ENCODE peak calls at places on chromosomes 4 and X, in six cellular contexts. F is stimulated activated CD8-positive, alpha-beta memory T cell treated with anti-CD3 and anti-CD28 coated beads, Interleukin-15, amount 100 ng/mL, for 1 hour; G is right atrium auricular region; Z is activated T-cell treated with anti-CD3 and anti-CD28 coated beads, Interleukin-2, amount 50 U/mL, for 72 hours; S is HT-29; R is left ventricle myocardium inferior. U is an unnamed sample.
A peak's percentile ranks its signal among the peaks of the same experiment; 100 is the strongest.

GRCh38 chrX:42720209-42720608 is 57.8 kb downstream of the PPP1R2C start:
- DNase-seq in S (no peak), G (no peak), R (no peak), Z (no peak), F (no peak), U (no peak)

GRCh38 chr4:125739760-125740159 is 425.0 kb downstream of the FAT4 start:
- DNase-seq in S (no peak), Z (no peak), G (no peak), R (no peak), F (no peak), U (no peak)

GRCh38 chr4:99403380-99404194 is 31.6 kb downstream of the ADH7 start:
- DNase-seq in F (no peak), S (peak; percentile 3), G (no peak), Z (no peak), R (no peak), U (no peak)

GRCh38 chrX:97215166-97215565 is 331.5 kb downstream of the RPA4 start:
- DNase-seq in F (no peak), S (no peak), G (no peak), R (no peak), Z (no peak), U (no peak)

GRCh38 chr4:160353548-160353947 is 1250.7 kb downstream of the RAPGEF2 start:
- DNase-seq in G (no peak), F (no peak), Z (no peak), R (no peak), S (no peak), U (no peak)

GRCh38 chrX:135707880-135708279 is 5.6 kb upstream of the CT45A1 start:
- DNase-seq in Z (peak; percentile 42), S (peak; percentile 50), G (no peak), R (no peak), F (no peak), U (no peak)

GRCh38 chr4:82691431-82691830 is 107.2 kb downstream of the SCD5 start:
- DNase-seq in G (no peak), F (no peak), R (no peak), Z (no peak), S (no peak), U (no peak)

GRCh38 chrX:129768586-129769466 is 10.9 kb upstream of the SASH3 start:
- DNase-seq in F (no peak), R (no peak), Z (no peak), S (no peak), G (no peak), U (no peak)

GRCh38 chr4:135383889-135384288 is 1182.3 kb upstream of the PABPC4L start:
- DNase-seq in R (no peak), S (no peak), F (no peak), G (no peak), Z (no peak), U (no peak)

GRCh38 chr4:14415146-14415545 is 587.1 kb upstream of the CPEB2 start:
- DNase-seq in F (no peak), S (no peak), Z (no peak), R (no peak), G (no peak), U (peak; percentile 10)

U was measured in amniotic stem cell.